ENCODE peak calls at places on chromosomes 16 and 17, in ten cellular contexts. F is fibroblast of pulmonary artery; V is Karpas-422; K is A673; I is mesendoderm; R is right lobe of liver; X is CD8-positive, alpha-beta T cell; S is AG04450; W is heart right ventricle; J is GM23338. E is an unnamed sample.

GRCh38 chr17:10772425-10773380 is 31.2 kb downstream of the TMEM238L start:
- DNase-seq in F (peak; percentile 7), V (peak; percentile 86), K (peak; percentile 98), I (peak; percentile 90), R (no peak), X (peak; percentile 30), S (no peak), W (no peak), J (peak; percentile 93), E (no peak)

GRCh38 chr16:19419691-19420060 is 2.0 kb downstream of the TMC5 start:
- DNase-seq in F (no peak), V (no peak), K (no peak), I (no peak), R (no peak), X (no peak), S (no peak), W (no peak), J (no peak), E (no peak)

GRCh38 chr17:15289285-15290185 is 24.4 kb upstream of the PMP22 start:
- DNase-seq in F (peak; percentile 57), V (no peak), K (no peak), I (no peak), R (no peak), X (no peak), S (no peak), W (no peak), J (no peak), E (no peak)

GRCh38 chr16:678858-679807 is 1.1 kb upstream of the STUB1 start:
- DNase-seq in F (peak; percentile 48), V (peak; percentile 85), K (peak; percentile 77), I (peak; percentile 86), R (peak; percentile 86), X (peak; percentile 52), S (no peak), W (peak; percentile 74), J (peak; percentile 82), E (no peak)

GRCh38 chr17:18033442-18034099 is 5.4 kb downstream of the ATPAF2 start:
- DNase-seq in F (peak; percentile 92), V (peak; percentile 94), K (peak; percentile 91), I (peak; percentile 91), R (no peak), X (peak; percentile 50), S (peak; percentile 63), W (peak; percentile 79), J (peak; percentile 95), E (no peak)

GRCh38 chr17:32461853-32462617 is 17.7 kb downstream of the PSMD11 start:
- DNase-seq in F (peak; percentile 67), V (peak; percentile 83), K (peak; percentile 49), I (peak; percentile 75), R (no peak), X (peak; percentile 75), S (no peak), W (peak; percentile 32), J (peak; percentile 89), E (no peak)

GRCh38 chr17:74686761-74687160 is 26.0 kb downstream of the CD300LF start:
- DNase-seq in F (no peak), V (no peak), K (no peak), I (no peak), R (no peak), X (no peak), S (no peak), W (no peak), J (no peak), E (no peak)

GRCh38 chr17:29170682-29171081 is 9.5 kb downstream of the MYO18A start:
- DNase-seq in F (no peak), V (no peak), K (no peak), I (no peak), R (no peak), X (no peak), S (no peak), W (no peak), J (no peak), E (no peak)

GRCh38 chr17:70434536-70435490 is 265.5 kb downstream of the KCNJ2 start:
- DNase-seq in F (no peak), V (no peak), K (no peak), I (no peak), R (no peak), X (no peak), S (no peak), W (no peak), J (no peak), E (no peak)

GRCh38 chr17:35519442-35519841 is 18.0 kb downstream of the SLFN12L start:
- DNase-seq in F (no peak), V (no peak), K (no peak), I (no peak), R (no peak), X (no peak), S (no peak), W (no peak), J (no peak), E (no peak)

GRCh38 chr17:19876524-19877161 is 8.9 kb upstream of the ULK2 start:
- DNase-seq in F (no peak), V (no peak), K (no peak), I (no peak), R (peak; percentile 54), X (peak; percentile 55), S (no peak), W (peak; percentile 34), J (no peak), E (peak; percentile 48)

GRCh38 chr16:89383095-89384003 is 107.0 kb downstream of the ANKRD11 start:
- DNase-seq in F (peak; percentile 45), V (no peak), K (no peak), I (peak; percentile 88), R (peak; percentile 88), X (peak; percentile 32), S (no peak), W (peak; percentile 48), J (peak; percentile 79), E (no peak)

GRCh38 chr16:71761097-71761496 is 36.6 kb upstream of the PHLPP2 start:
- DNase-seq in F (no peak), V (no peak), K (no peak), I (no peak), R (no peak), X (no peak), S (no peak), W (no peak), J (no peak), E (no peak)

GRCh38 chr17:34579017-34579946 is at the start of gene TMEM132E:
- DNase-seq in F (no peak), V (no peak), K (no peak), I (peak; percentile 56), R (no peak), X (no peak), S (no peak), W (peak; percentile 29), J (peak; percentile 82), E (peak; percentile 86)

GRCh38 chr16:4488486-4488967 is 12.3 kb downstream of the HMOX2 start:
- DNase-seq in F (peak; percentile 27), V (no peak), K (no peak), I (no peak), R (no peak), X (no peak), S (no peak), W (no peak), J (no peak), E (no peak)
- H3K4me3 ChIP-seq in F (no peak overlapping the region), V (no peak overlapping the region), K (no peak overlapping the region), I (no peak overlapping the region), R (no peak overlapping the region), X (peak overlapping the region; percentile 42), S (no peak overlapping the region), W (no peak overlapping the region), J (no peak overlapping the region), E (no peak overlapping the region)

GRCh38 chr16:13919330-13919682 is 648 bp upstream of the ERCC4 start:
- DNase-seq in F (peak; percentile 70), V (peak; percentile 70), K (peak; percentile 62), I (no peak), R (no peak), X (peak; percentile 9), S (no peak), W (no peak), J (peak; percentile 47), E (no peak)
- H3K4me3 ChIP-seq in F (peak overlapping the region; percentile 29), V (peak overlapping the region; percentile 40), K (peak overlapping the region; percentile 95), I (no peak overlapping the region), R (peak overlapping the region; percentile 76), X (peak overlapping the region; percentile 38), S (peak overlapping the region; percentile 36), W (peak overlapping the region; percentile 91), J (peak overlapping the region; percentile 31), E (peak overlapping the region; percentile 96)

GRCh38 chr16:4328580-4329353 is 12.9 kb downstream of the GLIS2 start:
- DNase-seq in F (no peak), V (no peak), K (no peak), I (no peak), R (no peak), X (no peak), S (no peak), W (no peak), J (no peak), E (no peak)
- H3K4me3 ChIP-seq in F (peak overlapping the region; percentile 45), V (no peak overlapping the region), K (peak overlapping the region; percentile 47), I (no peak overlapping the region), R (no peak overlapping the region), X (no peak overlapping the region), S (peak overlapping the region; percentile 44), W (peak overlapping the region; percentile 57), J (peak overlapping the region; percentile 65), E (peak overlapping the region; percentile 70)

GRCh38 chr16:29901607-29901945 is 1.3 kb downstream of the ASPHD1 start:
- DNase-seq in F (no peak), V (no peak), K (no peak), I (no peak), R (no peak), X (no peak), S (no peak), W (no peak), J (no peak), E (no peak)
- H3K4me3 ChIP-seq in F (peak overlapping the region; percentile 73), V (no peak overlapping the region), K (no peak overlapping the region), I (no peak overlapping the region), R (no peak overlapping the region), X (no peak overlapping the region), S (peak overlapping the region; percentile 77), W (no peak overlapping the region), J (peak overlapping the region; percentile 97), E (peak overlapping the region; percentile 83)

E was measured in dorsolateral prefrontal cortex.